ENCODE peak calls at places on chromosome 7, in five cellular contexts. H is colonic mucosa, O is IMR-90, N is nephron progenitor cell, R is fibroblast of pulmonary artery. F is an unnamed sample.

GRCh38 chr7:115868369-115868768 is 162.2 kb downstream of the TFEC start:
- DNase-seq in H (no peak), O (no peak), N (no peak), R (no peak), F (no peak)

GRCh38 chr7:40885503-40885902 is 750.7 kb downstream of the SUGCT start:
- DNase-seq in H (no peak), O (peak), N (no peak), R (peak), F (no peak)

GRCh38 chr7:41879113-41879385 is 176.2 kb upstream of the INHBA start:
- DNase-seq in H (no peak), O (peak), N (no peak), R (peak), F (no peak)

GRCh38 chr7:77536413-77537135 is 521 bp upstream of the PTPN12 start:
- DNase-seq in H (peak), O (peak), N (peak), R (peak), F (peak)

GRCh38 chr7:105057472-105057871 is 43.5 kb downstream of the KMT2E start:
- DNase-seq in H (no peak), O (no peak), N (no peak), R (no peak), F (no peak)

GRCh38 chr7:33854178-33854577 is 51.2 kb upstream of the BMPER start:
- DNase-seq in H (no peak), O (peak), N (no peak), R (peak), F (no peak)

GRCh38 chr7:7452119-7452518 is 83.6 kb downstream of the COL28A1 start:
- DNase-seq in H (no peak), O (no peak), N (no peak), R (no peak), F (no peak)

GRCh38 chr7:80622531-80622930 is 15.9 kb upstream of the CD36 start:
- DNase-seq in H (no peak), O (peak), N (no peak), R (peak), F (no peak)

GRCh38 chr7:102431617-102432298 is 1.6 kb upstream of the ORAI2 start:
- DNase-seq in H (peak), O (no peak), N (no peak), R (no peak), F (no peak)

GRCh38 chr7:158494643-158495042 is 93.0 kb downstream of the PTPRN2 start:
- DNase-seq in H (no peak), O (no peak), N (no peak), R (no peak), F (no peak)

GRCh38 chr7:5679047-5679740 is 102.3 kb downstream of the RNF216 start:
- DNase-seq in H (no peak), O (no peak), N (no peak), R (no peak), F (no peak)

GRCh38 chr7:127979113-127979727 is 52.0 kb downstream of the LRRC4 start:
- DNase-seq in H (no peak), O (no peak), N (no peak), R (no peak), F (no peak)

GRCh38 chr7:80204919-80205318 is 70.3 kb downstream of the GNAI1 start:
- DNase-seq in H (no peak), O (no peak), N (no peak), R (no peak), F (no peak)

GRCh38 chr7:50142421-50143113 is 49.5 kb upstream of the ZPBP start:
- DNase-seq in H (no peak), O (peak), N (peak), R (peak), F (no peak)

GRCh38 chr7:130622866-130623265 is 45.7 kb downstream of the COPG2 start:
- DNase-seq in H (no peak), O (no peak), N (no peak), R (no peak), F (no peak)

GRCh38 chr7:17492437-17492836 is 194.0 kb downstream of the AHR start:
- DNase-seq in H (no peak), O (no peak), N (no peak), R (no peak), F (no peak)

GRCh38 chr7:27200761-27201230 is 905 bp upstream of the HOXA13 start:
- DNase-seq in H (peak), O (no peak), N (no peak), R (no peak), F (no peak)

GRCh38 chr7:144256112-144256511 is 8.5 kb downstream of the OR2A7 start:
- DNase-seq in H (no peak), O (no peak), N (no peak), R (peak), F (no peak)

GRCh38 chr7:1348096-1348835 is 111.0 kb downstream of the MICALL2 start:
- DNase-seq in H (no peak), O (no peak), N (no peak), R (no peak), F (no peak)

GRCh38 chr7:45039106-45039505 is 39.1 kb downstream of the CCM2 start:
- DNase-seq in H (no peak), O (no peak), N (no peak), R (no peak), F (no peak)

GRCh38 chr7:22113041-22113440 is 167.3 kb upstream of the CDCA7L start:
- DNase-seq in H (no peak), O (no peak), N (no peak), R (no peak), F (no peak)

GRCh38 chr7:132309102-132309805 is 267.0 kb downstream of the PLXNA4 start:
- DNase-seq in H (no peak), O (no peak), N (no peak), R (no peak), F (no peak)

GRCh38 chr7:26449175-26450165 is 157.8 kb downstream of the SNX10 start:
- DNase-seq in H (no peak), O (peak), N (no peak), R (peak), F (no peak)

GRCh38 chr7:41459183-41459582 is 243.7 kb downstream of the INHBA start:
- DNase-seq in H (no peak), O (no peak), N (no peak), R (no peak), F (no peak)

GRCh38 chr7:8325067-8325466 is 63.1 kb upstream of the ICA1 start:
- DNase-seq in H (no peak), O (no peak), N (no peak), R (no peak), F (no peak)

GRCh38 chr7:3321745-3322144 is 20.7 kb downstream of the SDK1 start:
- DNase-seq in H (no peak), O (no peak), N (no peak), R (no peak), F (no peak)
- TF ChIP-seq CTCF in H (no peak), O (no peak), N (no peak), R (no peak), F (no peak)

GRCh38 chr7:20786049-20786412 is 655 bp downstream of the SP8 start:
- DNase-seq in H (no peak), O (no peak), N (no peak), R (no peak), F (no peak)

GRCh38 chr7:20785211-20786048 is 1.3 kb downstream of the SP8 start:
- DNase-seq in H (no peak), O (no peak), N (peak), R (no peak), F (no peak)

GRCh38 chr7:20783131-20783715 is 3.5 kb downstream of the SP8 start:
- DNase-seq in H (no peak), O (no peak), N (no peak), R (no peak), F (no peak)

GRCh38 chr7:20784311-20785210 is 2.1 kb downstream of the SP8 start:
- DNase-seq in H (no peak), O (no peak), N (peak), R (no peak), F (no peak)

DNA sequence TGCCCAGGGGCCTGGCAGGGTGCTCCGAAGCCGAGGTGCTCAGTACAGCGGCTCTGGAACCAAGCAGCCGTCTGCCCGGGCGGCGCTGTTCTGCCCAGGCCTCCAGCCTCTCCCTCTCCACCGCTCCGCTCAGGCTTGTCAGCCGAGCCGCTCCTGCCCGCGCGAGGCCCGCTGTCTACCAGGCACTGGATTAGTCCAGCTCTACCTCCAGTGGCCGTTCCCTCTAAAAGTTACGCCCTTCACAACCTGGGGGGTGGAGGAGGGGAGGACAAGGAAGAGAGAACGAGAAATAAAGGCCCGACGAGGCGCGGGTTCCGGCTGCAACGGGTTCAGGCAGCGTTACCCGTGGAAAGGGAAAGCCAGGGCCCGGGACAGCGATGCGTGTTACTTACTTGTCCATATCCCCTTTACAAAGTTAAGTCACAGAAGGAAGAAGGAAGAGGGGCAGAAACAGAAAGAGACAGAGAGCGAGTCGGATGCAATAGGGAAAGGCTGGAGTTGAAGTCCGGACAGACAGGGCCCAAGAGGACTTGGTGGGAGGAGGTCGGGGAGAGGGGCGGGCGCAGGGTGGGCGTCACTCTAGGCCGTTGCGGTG is 2.9 kb downstream of the SP8 start:
- DNase-seq in H (peak), O (no peak), N (peak), R (no peak), F (no peak)
- TF ChIP-seq CTCF in H (no peak), O (no peak), N (no peak), R (no peak), F (peak)

DNA sequence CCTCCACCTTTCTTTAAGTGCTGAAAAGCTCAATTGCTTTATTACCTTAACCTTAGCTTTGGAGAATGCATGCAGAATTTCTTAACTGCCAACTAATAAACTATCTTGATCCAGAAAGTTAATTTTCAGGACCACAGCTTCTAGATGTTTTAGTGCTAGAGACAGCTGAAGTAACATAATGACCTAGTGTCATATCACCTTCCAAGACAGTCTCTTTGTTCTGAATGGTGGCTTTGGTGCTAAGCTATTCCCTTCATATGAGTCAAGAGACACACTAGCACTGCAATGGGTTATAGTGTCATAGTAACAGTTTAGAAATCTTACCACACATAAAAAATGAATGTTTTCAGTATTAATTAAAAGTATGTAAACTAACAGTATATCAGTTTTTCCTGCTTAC is 115.5 kb upstream of the LRRN3 start:
- DNase-seq in H (no peak), O (no peak), N (no peak), R (no peak), F (no peak)
- TF ChIP-seq CTCF in H (no peak), O (no peak), N (no peak), R (no peak), F (no peak)

DNA sequence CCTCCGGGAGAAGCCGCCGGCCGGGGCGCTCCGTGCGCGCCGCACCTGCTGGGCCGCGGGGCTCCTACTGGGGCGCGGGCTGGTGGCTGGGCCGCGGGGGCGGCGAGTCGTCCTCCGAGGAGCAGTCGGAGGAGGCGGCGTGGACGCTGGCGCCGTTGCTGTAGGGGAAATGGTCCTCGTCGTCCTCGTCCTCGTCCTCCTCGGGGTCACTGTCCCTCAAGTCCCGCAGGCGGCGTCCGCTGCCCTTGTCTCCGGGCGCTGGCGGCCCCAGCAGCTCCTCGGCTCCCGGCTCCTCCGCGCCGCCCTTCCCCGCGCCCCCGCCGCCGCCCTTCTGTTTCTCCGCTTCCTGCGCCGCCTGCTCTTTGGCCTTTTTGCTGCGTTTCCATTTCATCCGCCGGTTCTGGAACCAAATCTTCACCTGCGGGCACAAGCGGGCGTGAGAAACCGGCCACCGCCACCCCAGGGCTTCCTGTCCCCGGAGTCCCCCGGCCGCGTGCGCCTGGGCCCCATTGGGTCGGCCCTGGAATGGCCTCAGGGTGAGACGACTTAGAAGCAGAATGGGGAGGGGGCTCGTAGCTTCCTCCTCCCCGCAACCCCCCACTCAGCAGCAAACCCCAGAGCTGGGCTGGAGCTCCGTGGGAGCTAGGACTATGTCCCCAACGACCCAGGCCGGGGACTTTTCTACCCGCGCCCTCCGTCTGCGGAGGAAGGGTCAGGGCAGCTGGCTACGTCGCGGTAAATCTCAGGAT is 4.8 kb downstream of the MNX1 start:
- DNase-seq in H (no peak), O (no peak), N (no peak), R (no peak), F (no peak)
- TF ChIP-seq CTCF in H (no peak), O (no peak), N (no peak), R (no peak), F (no peak)

GRCh38 chr7:149028346-149029109 is at the start of gene PDIA4:
- DNase-seq in H (peak), O (peak), N (peak), R (peak), F (peak)
- TF ChIP-seq CTCF in H (no peak), O (peak), N (no peak), R (no peak), F (peak)

GRCh38 chr7:117793496-117793895 is 79.7 kb downstream of the CTTNBP2 start:
- DNase-seq in H (no peak), O (no peak), N (no peak), R (no peak), F (no peak)

GRCh38 chr7:117796889-117797288 is 76.4 kb downstream of the CTTNBP2 start:
- DNase-seq in H (no peak), O (no peak), N (no peak), R (no peak), F (no peak)

GRCh38 chr7:117790731-117791130 is 82.5 kb downstream of the CTTNBP2 start:
- DNase-seq in H (no peak), O (no peak), N (no peak), R (no peak), F (no peak)

GRCh38 chr7:117790251-117790650 is 83.0 kb downstream of the CTTNBP2 start:
- DNase-seq in H (no peak), O (no peak), N (no peak), R (no peak), F (no peak)

GRCh38 chr7:117791877-117792780 is 81.1 kb downstream of the CTTNBP2 start:
- DNase-seq in H (no peak), O (no peak), N (no peak), R (no peak), F (no peak)
- TF ChIP-seq CTCF in H (no peak), O (no peak), N (no peak), R (no peak), F (no peak)

GRCh38 chr7:150941983-150942590 is 36.0 kb downstream of the KCNH2 start:
- DNase-seq in H (peak), O (no peak), N (no peak), R (no peak), F (no peak)
- TF ChIP-seq CTCF in H (no peak), O (no peak), N (no peak), R (no peak), F (no peak)

GRCh38 chr7:150951181-150951520 is 27.0 kb downstream of the KCNH2 start:
- DNase-seq in H (no peak), O (no peak), N (no peak), R (no peak), F (no peak)
- TF ChIP-seq CTCF in H (no peak), O (no peak), N (no peak), R (no peak), F (no peak)

GRCh38 chr7:146138926-146139325 is 22.3 kb downstream of the CNTNAP2 start:
- DNase-seq in H (no peak), O (no peak), N (no peak), R (no peak), F (no peak)

GRCh38 chr7:146131701-146132100 is 15.1 kb downstream of the CNTNAP2 start:
- DNase-seq in H (no peak), O (no peak), N (no peak), R (no peak), F (no peak)

GRCh38 chr7:146136357-146136875 is 19.8 kb downstream of the CNTNAP2 start:
- DNase-seq in H (no peak), O (no peak), N (no peak), R (no peak), F (no peak)
- TF ChIP-seq CTCF in H (no peak), O (no peak), N (no peak), R (no peak), F (no peak)